ENCODE peak calls at places on chromosomes 12 and 14, in nine cellular contexts. W is HTR-8/SVneo; K is GM12865; C is effector memory CD8-positive, alpha-beta T cell; S is lower leg skin; T is cardiac muscle cell; N is amygdala; F is ascending aorta; J is NCI-H774. L is an unnamed sample.

GRCh38 chr14:58808828-58809227 is 171.1 kb downstream of the DACT1 start:
- DNase-seq in W (no peak), K (no peak), C (no peak), S (peak), T (peak), N (no peak), F (no peak), J (peak), L (no peak)

GRCh38 chr12:119940881-119941280 is 48.2 kb upstream of the BICDL1 start:
- DNase-seq in W (peak), K (no peak), C (no peak), S (no peak), T (peak), N (no peak), F (no peak), J (no peak), L (no peak)

GRCh38 chr12:2804390-2805145 is 7.9 kb upstream of the ITFG2 start:
- DNase-seq in W (no peak), K (peak), C (no peak), S (no peak), T (peak), N (peak), F (no peak), J (no peak), L (no peak)

GRCh38 chr14:52078721-52079120 is 9.9 kb upstream of the NID2 start:
- DNase-seq in W (no peak), K (no peak), C (no peak), S (no peak), T (no peak), N (no peak), F (no peak), J (no peak), L (no peak)

GRCh38 chr12:125403145-125403789 is 338.0 kb downstream of the AACS start:
- DNase-seq in W (peak), K (peak), C (no peak), S (no peak), T (peak), N (no peak), F (no peak), J (peak), L (no peak)

GRCh38 chr12:2636741-2637140 is 158.0 kb upstream of the FKBP4 start:
- DNase-seq in W (no peak), K (no peak), C (no peak), S (no peak), T (no peak), N (no peak), F (no peak), J (no peak), L (no peak)

GRCh38 chr12:130583800-130584199 is 132.3 kb downstream of the RIMBP2 start:
- DNase-seq in W (no peak), K (no peak), C (no peak), S (no peak), T (no peak), N (no peak), F (no peak), J (no peak), L (no peak)

GRCh38 chr12:62194616-62195015 is 65.6 kb upstream of the USP15 start:
- DNase-seq in W (no peak), K (no peak), C (no peak), S (no peak), T (peak), N (no peak), F (no peak), J (no peak), L (no peak)

GRCh38 chr12:94731733-94732360 is 81.5 kb upstream of the TMCC3 start:
- DNase-seq in W (no peak), K (no peak), C (no peak), S (no peak), T (no peak), N (no peak), F (no peak), J (no peak), L (no peak)

GRCh38 chr14:92480856-92481255 is 32.7 kb upstream of the RIN3 start:
- DNase-seq in W (no peak), K (no peak), C (no peak), S (no peak), T (no peak), N (no peak), F (no peak), J (no peak), L (no peak)

GRCh38 chr14:72516936-72517408 is 376.9 kb downstream of the DPF3 start:
- DNase-seq in W (peak), K (peak), C (peak), S (peak), T (peak), N (peak), F (no peak), J (peak), L (no peak)

GRCh38 chr14:61609885-61610284 is 85.4 kb upstream of the HIF1A start:
- DNase-seq in W (no peak), K (no peak), C (no peak), S (no peak), T (peak), N (no peak), F (no peak), J (no peak), L (no peak)

GRCh38 chr12:26150737-26151450 is 26.1 kb upstream of the BHLHE41 start:
- DNase-seq in W (no peak), K (no peak), C (no peak), S (no peak), T (peak), N (no peak), F (no peak), J (no peak), L (no peak)

GRCh38 chr14:32980887-32981501 is 42.3 kb downstream of the NPAS3 start:
- DNase-seq in W (no peak), K (no peak), C (no peak), S (no peak), T (no peak), N (no peak), F (no peak), J (no peak), L (no peak)

GRCh38 chr14:68269136-68269535 is 449.6 kb downstream of the RAD51B start:
- DNase-seq in W (no peak), K (no peak), C (no peak), S (no peak), T (no peak), N (no peak), F (no peak), J (no peak), L (no peak)

GRCh38 chr12:123134265-123134664 is 16.6 kb downstream of the PITPNM2 start:
- DNase-seq in W (no peak), K (no peak), C (no peak), S (no peak), T (no peak), N (no peak), F (no peak), J (no peak), L (no peak)

GRCh38 chr12:124497658-124498057 is 69.8 kb downstream of the NCOR2 start:
- DNase-seq in W (no peak), K (no peak), C (no peak), S (peak), T (peak), N (peak), F (no peak), J (no peak), L (no peak)

GRCh38 chr12:109863961-109864712 is 16.2 kb downstream of the GLTP start:
- DNase-seq in W (no peak), K (peak), C (no peak), S (no peak), T (peak), N (peak), F (no peak), J (no peak), L (no peak)

GRCh38 chr14:75822522-75823288 is 159.1 kb downstream of the TGFB3 start:
- DNase-seq in W (peak), K (no peak), C (no peak), S (no peak), T (peak), N (no peak), F (no peak), J (no peak), L (no peak)

GRCh38 chr12:52057958-52058576 is 6.8 kb downstream of the NR4A1 start:
- DNase-seq in W (no peak), K (no peak), C (no peak), S (no peak), T (no peak), N (no peak), F (no peak), J (no peak), L (no peak)

GRCh38 chr12:46950116-46950515 is 124.3 kb upstream of the SLC38A4 start:
- DNase-seq in W (peak), K (no peak), C (no peak), S (no peak), T (no peak), N (no peak), F (no peak), J (no peak), L (no peak)

GRCh38 chr12:77938301-77938700 is 107.6 kb downstream of the NAV3 start:
- DNase-seq in W (no peak), K (no peak), C (no peak), S (no peak), T (no peak), N (no peak), F (no peak), J (no peak), L (no peak)

GRCh38 chr14:104109731-104110361 is 24.3 kb downstream of the ASPG start:
- DNase-seq in W (no peak), K (no peak), C (no peak), S (no peak), T (no peak), N (no peak), F (no peak), J (no peak), L (no peak)

GRCh38 chr12:71607494-71608330 is 55.9 kb downstream of the ZFC3H1 start:
- DNase-seq in W (no peak), K (no peak), C (no peak), S (no peak), T (no peak), N (peak), F (no peak), J (peak), L (no peak)

GRCh38 chr14:104202259-104203070 is 64.1 kb downstream of the KIF26A start:
- DNase-seq in W (no peak), K (no peak), C (no peak), S (no peak), T (no peak), N (peak), F (no peak), J (no peak), L (no peak)

GRCh38 chr12:114726092-114726710 is 42.2 kb upstream of the TBX3 start:
- DNase-seq in W (no peak), K (no peak), C (no peak), S (no peak), T (no peak), N (no peak), F (no peak), J (no peak), L (no peak)

GRCh38 chr14:38078393-38078792 is 129.3 kb upstream of the SSTR1 start:
- DNase-seq in W (no peak), K (no peak), C (peak), S (no peak), T (no peak), N (no peak), F (no peak), J (peak), L (no peak)

GRCh38 chr12:74685385-74685784 is 147.8 kb downstream of the ATXN7L3B start:
- DNase-seq in W (no peak), K (no peak), C (no peak), S (no peak), T (no peak), N (no peak), F (no peak), J (no peak), L (no peak)

GRCh38 chr12:118689793-118690192 is 291.5 kb upstream of the SRRM4 start:
- DNase-seq in W (no peak), K (peak), C (no peak), S (no peak), T (no peak), N (no peak), F (no peak), J (no peak), L (no peak)

GRCh38 chr14:62692490-62693106 is 352.7 kb downstream of the KCNH5 start:
- DNase-seq in W (no peak), K (no peak), C (no peak), S (no peak), T (peak), N (no peak), F (no peak), J (no peak), L (no peak)

GRCh38 chr12:92661269-92661668 is 41.5 kb upstream of the PLEKHG7 start:
- DNase-seq in W (no peak), K (no peak), C (no peak), S (no peak), T (peak), N (no peak), F (no peak), J (no peak), L (no peak)

GRCh38 chr14:85336257-85336656 is 193.7 kb upstream of the FLRT2 start:
- DNase-seq in W (no peak), K (no peak), C (no peak), S (no peak), T (no peak), N (no peak), F (no peak), J (no peak), L (no peak)